ENCODE peak calls at places on chromosomes 6 and 20, in four cellular contexts. One of them, this sample, is unnamed.

GRCh38 chr6:47294990-47295389 is 14.7 kb downstream of the TNFRSF21 start:
- DNase-seq in A549: no peak
- DNase-seq in ovary: no peak
- DNase-seq in PC-9: no peak
- DNase-seq in this sample: no peak

GRCh38 chr20:61385731-61386130 is 133.7 kb downstream of the CDH4 start:
- DNase-seq in A549: no peak
- DNase-seq in ovary: no peak
- DNase-seq in PC-9: no peak
- DNase-seq in this sample: no peak

GRCh38 chr6:38052035-38052434 is 232.5 kb downstream of the ZFAND3 start:
- DNase-seq in A549: no peak
- DNase-seq in ovary: no peak
- DNase-seq in PC-9: peak
- DNase-seq in this sample: no peak

GRCh38 chr20:22795897-22796296 is 211.5 kb upstream of the FOXA2 start:
- DNase-seq in A549: peak
- DNase-seq in ovary: peak
- DNase-seq in PC-9: peak
- DNase-seq in this sample: peak

GRCh38 chr6:53918854-53919253 is 124.0 kb downstream of the LRRC1 start:
- DNase-seq in A549: no peak
- DNase-seq in ovary: no peak
- DNase-seq in PC-9: no peak
- DNase-seq in this sample: no peak

GRCh38 chr6:130778946-130779657 is 48.1 kb upstream of the SMLR1 start:
- DNase-seq in A549: no peak
- DNase-seq in ovary: no peak
- DNase-seq in PC-9: no peak
- DNase-seq in this sample: no peak

GRCh38 chr20:31606928-31607639 is 2.0 kb downstream of the ID1 start:
- DNase-seq in A549: peak
- DNase-seq in ovary: no peak
- DNase-seq in PC-9: peak
- DNase-seq in this sample: no peak

GRCh38 chr6:30223339-30223738 is 10.1 kb upstream of the TRIM26 start:
- DNase-seq in A549: no peak
- DNase-seq in ovary: no peak
- DNase-seq in PC-9: no peak
- DNase-seq in this sample: no peak

GRCh38 chr20:8573686-8574085 is 441.6 kb downstream of the PLCB1 start:
- DNase-seq in A549: no peak
- DNase-seq in ovary: no peak
- DNase-seq in PC-9: no peak
- DNase-seq in this sample: no peak

GRCh38 chr6:166724576-166724975 is 97.5 kb upstream of the RPS6KA2 start:
- DNase-seq in A549: no peak
- DNase-seq in ovary: no peak
- DNase-seq in PC-9: no peak
- DNase-seq in this sample: no peak

GRCh38 chr6:105817370-105817769 is 268.8 kb upstream of the PRDM1 start:
- DNase-seq in A549: no peak
- DNase-seq in ovary: no peak
- DNase-seq in PC-9: no peak
- DNase-seq in this sample: no peak

GRCh38 chr20:44548171-44548678 is 26.4 kb upstream of the SERINC3 start:
- DNase-seq in A549: no peak
- DNase-seq in ovary: no peak
- DNase-seq in PC-9: no peak
- DNase-seq in this sample: no peak

GRCh38 chr20:55140631-55141030 is 665.2 kb downstream of the DOK5 start:
- DNase-seq in A549: no peak
- DNase-seq in ovary: no peak
- DNase-seq in PC-9: no peak
- DNase-seq in this sample: no peak

GRCh38 chr20:41692479-41693135 is 74.4 kb upstream of the CHD6 start:
- DNase-seq in A549: peak
- DNase-seq in ovary: peak
- DNase-seq in PC-9: peak
- DNase-seq in this sample: peak

GRCh38 chr20:52031574-52032303 is 159.8 kb downstream of the ZFP64 start:
- DNase-seq in A549: no peak
- DNase-seq in ovary: peak
- DNase-seq in PC-9: no peak
- DNase-seq in this sample: peak

GRCh38 chr6:39758905-39759605 is 33.1 kb upstream of the DAAM2 start:
- DNase-seq in A549: no peak
- DNase-seq in ovary: no peak
- DNase-seq in PC-9: no peak
- DNase-seq in this sample: no peak

GRCh38 chr6:82906951-82907350 is 158.7 kb downstream of the UBE3D start:
- DNase-seq in A549: no peak
- DNase-seq in ovary: no peak
- DNase-seq in PC-9: peak
- DNase-seq in this sample: peak

GRCh38 chr6:133741375-133741861 is 147.5 kb upstream of the TCF21 start:
- DNase-seq in A549: peak
- DNase-seq in ovary: no peak
- DNase-seq in PC-9: peak
- DNase-seq in this sample: peak

GRCh38 chr20:64222273-64222672 is 33.3 kb upstream of the PCMTD2 start:
- DNase-seq in A549: no peak
- DNase-seq in ovary: no peak
- DNase-seq in PC-9: peak
- DNase-seq in this sample: peak

GRCh38 chr6:26184492-26184891 is 97.3 kb downstream of the HFE start:
- DNase-seq in A549: no peak
- DNase-seq in ovary: no peak
- DNase-seq in PC-9: no peak
- DNase-seq in this sample: no peak

GRCh38 chr6:37308084-37308817 is 45.5 kb upstream of the RNF8 start:
- DNase-seq in A549: no peak
- DNase-seq in ovary: no peak
- DNase-seq in PC-9: peak
- DNase-seq in this sample: no peak

GRCh38 chr20:44050925-44051660 is 135.9 kb downstream of the JPH2 start:
- DNase-seq in A549: no peak
- DNase-seq in ovary: no peak
- DNase-seq in PC-9: no peak
- DNase-seq in this sample: no peak

GRCh38 chr6:33683051-33683571 is 28.4 kb downstream of the UQCC2 start:
- DNase-seq in A549: no peak
- DNase-seq in ovary: no peak
- DNase-seq in PC-9: no peak
- DNase-seq in this sample: no peak

GRCh38 chr20:38873050-38873581 is 53.1 kb upstream of the FAM83D start:
- DNase-seq in A549: no peak
- DNase-seq in ovary: no peak
- DNase-seq in PC-9: peak
- DNase-seq in this sample: no peak

GRCh38 chr20:57594092-57594911 is 25.9 kb downstream of the ZBP1 start:
- DNase-seq in A549: peak
- DNase-seq in ovary: peak
- DNase-seq in PC-9: no peak
- DNase-seq in this sample: no peak

GRCh38 chr6:54285595-54285994 is 22.6 kb upstream of the TINAG start:
- DNase-seq in A549: no peak
- DNase-seq in ovary: no peak
- DNase-seq in PC-9: no peak
- DNase-seq in this sample: no peak

GRCh38 chr6:170314983-170315382 is 8.4 kb downstream of the FAM120B start:
- DNase-seq in A549: no peak
- DNase-seq in ovary: no peak
- DNase-seq in PC-9: no peak
- DNase-seq in this sample: no peak

GRCh38 chr6:160792711-160793110 is 90.7 kb downstream of the PLG start:
- DNase-seq in A549: no peak
- DNase-seq in ovary: no peak
- DNase-seq in PC-9: peak
- DNase-seq in this sample: no peak

GRCh38 chr20:22723659-22724058 is 139.3 kb upstream of the FOXA2 start:
- DNase-seq in A549: no peak
- DNase-seq in ovary: no peak
- DNase-seq in PC-9: no peak
- DNase-seq in this sample: no peak

GRCh38 chr6:110951008-110951407 is 7.5 kb upstream of the GTF3C6 start:
- DNase-seq in A549: no peak
- DNase-seq in ovary: no peak
- DNase-seq in PC-9: no peak
- DNase-seq in this sample: no peak

GRCh38 chr6:44859901-44860410 is 468.2 kb upstream of the RUNX2 start:
- DNase-seq in A549: no peak
- DNase-seq in ovary: no peak
- DNase-seq in PC-9: no peak
- DNase-seq in this sample: no peak

GRCh38 chr20:51074062-51074461 is 51.2 kb upstream of the KCNG1 start:
- DNase-seq in A549: no peak
- DNase-seq in ovary: no peak
- DNase-seq in PC-9: no peak
- DNase-seq in this sample: no peak

GRCh38 chr6:137117605-137118004 is 55.8 kb downstream of the IL22RA2 start:
- DNase-seq in A549: no peak
- DNase-seq in ovary: no peak
- DNase-seq in PC-9: no peak
- DNase-seq in this sample: no peak

GRCh38 chr6:15089569-15090144 is 156.2 kb upstream of the JARID2 start:
- DNase-seq in A549: no peak
- DNase-seq in ovary: no peak
- DNase-seq in PC-9: peak
- DNase-seq in this sample: no peak

GRCh38 chr6:6556162-6556737 is 32.3 kb upstream of the LY86 start:
- DNase-seq in A549: no peak
- DNase-seq in ovary: no peak
- DNase-seq in PC-9: no peak
- DNase-seq in this sample: no peak

GRCh38 chr6:35568967-35569606 is 56.4 kb upstream of the TULP1 start:
- DNase-seq in A549: no peak
- DNase-seq in ovary: peak
- DNase-seq in PC-9: no peak
- DNase-seq in this sample: no peak

GRCh38 chr20:52921300-52921699 is 50.9 kb upstream of the TSHZ2 start:
- DNase-seq in A549: no peak
- DNase-seq in ovary: no peak
- DNase-seq in PC-9: no peak
- DNase-seq in this sample: no peak

DNA sequence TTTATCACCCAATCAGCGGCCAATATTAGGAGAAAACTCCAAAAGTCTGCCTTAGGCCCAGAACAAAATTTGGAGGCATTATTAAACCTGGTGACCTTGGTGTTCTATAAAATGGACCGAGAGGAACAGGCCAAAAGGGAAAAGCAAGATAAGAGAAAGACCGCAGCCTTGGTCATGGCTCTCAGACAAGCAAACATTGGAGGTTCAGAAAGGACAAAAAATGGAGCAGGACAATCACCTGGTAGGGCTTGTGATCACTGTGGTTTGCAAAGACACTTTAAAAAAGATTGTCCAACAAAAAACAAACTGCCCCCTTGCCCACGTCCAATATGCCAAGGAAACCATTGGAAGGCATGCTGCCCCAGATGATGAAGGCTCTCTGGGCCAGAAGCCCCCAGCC is 31.2 kb downstream of the CEP85L start:
- DNase-seq in A549: no peak
- DNase-seq in ovary: no peak
- DNase-seq in PC-9: no peak
- DNase-seq in this sample: no peak
- TF ChIP-seq CTCF in A549: no peak
- TF ChIP-seq CTCF in ovary: no peak
- TF ChIP-seq CTCF in PC-9: no peak
- TF ChIP-seq CTCF in this sample: no peak

DNA sequence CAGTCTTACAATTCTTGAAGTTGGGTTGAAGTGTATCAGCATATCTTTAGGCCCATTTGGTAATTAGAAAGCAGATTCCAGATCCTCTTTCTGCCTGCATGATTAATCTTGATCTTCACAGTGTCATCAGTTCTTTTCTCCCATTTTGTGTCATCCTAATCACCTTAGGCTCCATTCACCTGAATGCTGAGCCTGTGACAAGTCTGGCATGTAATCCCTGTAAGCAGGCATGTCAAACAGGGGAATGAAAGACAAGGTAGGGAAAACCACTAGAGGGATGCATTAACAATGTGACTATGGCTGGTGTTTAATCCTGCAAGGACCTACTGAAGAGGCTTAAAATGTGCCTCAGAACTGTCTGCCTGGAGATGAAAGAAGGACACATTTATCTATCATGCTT is 848.8 kb downstream of the TFAP2A start:
- DNase-seq in A549: no peak
- DNase-seq in ovary: no peak
- DNase-seq in PC-9: no peak
- DNase-seq in this sample: no peak
- TF ChIP-seq CTCF in A549: no peak
- TF ChIP-seq CTCF in ovary: no peak
- TF ChIP-seq CTCF in PC-9: no peak
- TF ChIP-seq CTCF in this sample: no peak

GRCh38 chr20:17967595-17968365 is 814 bp downstream of the SNX5 start:
- DNase-seq in A549: peak
- DNase-seq in ovary: no peak
- DNase-seq in PC-9: peak
- DNase-seq in this sample: no peak

GRCh38 chr20:17968366-17969275 is at the start of the genes MGME1 and SNX5:
- DNase-seq in A549: peak
- DNase-seq in ovary: peak
- DNase-seq in PC-9: peak
- DNase-seq in this sample: peak

GRCh38 chr20:17965042-17965697 is 3.4 kb downstream of the SNX5 start:
- DNase-seq in A549: no peak
- DNase-seq in ovary: no peak
- DNase-seq in PC-9: no peak
- DNase-seq in this sample: no peak

GRCh38 chr20:17964632-17965031 is 4.0 kb downstream of the SNX5 start:
- DNase-seq in A549: no peak
- DNase-seq in ovary: no peak
- DNase-seq in PC-9: no peak
- DNase-seq in this sample: no peak

GRCh38 chr20:17966432-17967312 is 1.9 kb downstream of the SNX5 start:
- DNase-seq in A549: peak
- DNase-seq in ovary: no peak
- DNase-seq in PC-9: no peak
- DNase-seq in this sample: no peak
- TF ChIP-seq CTCF in A549: no peak
- TF ChIP-seq CTCF in ovary: no peak
- TF ChIP-seq CTCF in PC-9: no peak
- TF ChIP-seq CTCF in this sample: peak

DNA sequence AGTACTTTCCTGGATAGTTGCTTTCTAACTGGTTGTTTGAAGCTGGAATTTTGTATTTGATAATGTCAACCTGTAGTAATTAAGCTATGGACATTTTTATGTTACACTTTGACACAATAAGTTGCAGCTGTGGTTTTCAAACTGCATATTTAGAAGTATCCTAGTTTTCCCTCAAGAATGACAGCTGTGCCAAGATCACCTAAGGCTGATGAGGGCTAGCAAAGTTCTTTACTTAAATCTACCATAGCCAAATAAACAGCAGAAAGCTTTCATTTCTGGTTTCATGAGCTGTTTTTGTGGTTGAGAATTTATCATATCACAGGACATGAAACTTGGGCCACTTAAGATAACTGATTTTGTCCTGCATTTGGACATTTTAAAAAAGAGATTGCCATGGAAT is 30.6 kb downstream of the FAM229B start:
- DNase-seq in A549: no peak
- DNase-seq in ovary: no peak
- DNase-seq in PC-9: no peak
- DNase-seq in this sample: no peak
- TF ChIP-seq CTCF in A549: no peak
- TF ChIP-seq CTCF in ovary: no peak
- TF ChIP-seq CTCF in PC-9: no peak
- TF ChIP-seq CTCF in this sample: no peak

This sample was measured in kidney epithelial cell.